ENCODE peak calls at places on chromosomes 4 and X, in seven cellular contexts. S, N, L, C, V, M and U are unnamed samples.

GRCh38 chr4:81040175-81040659 is 9.7 kb downstream of the BMP3 start:
- DNase-seq in S (peak; percentile 13), M (no peak), L (peak; percentile 34), N (no peak), V (peak; percentile 7), C (no peak), U (no peak)

GRCh38 chrX:7225338-7225737 is 77.4 kb upstream of the PUDP start:
- DNase-seq in S (peak; percentile 21), C (no peak), V (no peak), L (no peak), M (no peak), N (no peak), U (peak; percentile 55)

GRCh38 chrX:119672252-119672825 is 20.6 kb downstream of the SEPTIN6 start:
- DNase-seq in M (no peak), C (no peak), S (peak; percentile 60), N (no peak), L (no peak), V (peak; percentile 32), U (peak; percentile 28)

GRCh38 chr4:147550626-147551250 is 66.5 kb upstream of the TMEM184C start:
- DNase-seq in C (no peak), M (no peak), N (no peak), L (no peak), V (no peak), S (peak; percentile 24), U (no peak)

GRCh38 chr4:156677136-156677535 is 294.5 kb downstream of the PDGFC start:
- DNase-seq in L (peak; percentile 70), S (peak; percentile 49), V (no peak), M (no peak), C (no peak), N (no peak), U (no peak)

GRCh38 chrX:110418857-110419249 is 60.2 kb downstream of the RTL9 start:
- DNase-seq in V (no peak), S (no peak), N (no peak), M (no peak), C (no peak), L (no peak), U (no peak)

GRCh38 chr4:106065018-106065417 is 169.7 kb downstream of the NPNT start:
- DNase-seq in C (no peak), V (no peak), S (no peak), N (no peak), M (no peak), L (no peak), U (no peak)

GRCh38 chr4:165569031-165569430 is 190.2 kb downstream of the CPE start:
- DNase-seq in L (no peak), C (no peak), N (no peak), V (no peak), M (no peak), S (no peak), U (no peak)

GRCh38 chr4:128596844-128597243 is 212.7 kb upstream of the JADE1 start:
- DNase-seq in S (no peak), L (no peak), N (no peak), M (no peak), C (no peak), V (no peak), U (no peak)

GRCh38 chr4:108834167-108834566 is 71.3 kb upstream of the ETNPPL start:
- DNase-seq in C (no peak), V (no peak), N (no peak), M (no peak), S (no peak), L (no peak), U (no peak)

GRCh38 chrX:23776363-23776762 is 6.6 kb upstream of the SAT1 start:
- DNase-seq in L (no peak), V (no peak), N (no peak), S (no peak), C (no peak), M (no peak), U (no peak)

GRCh38 chrX:47264507-47265173 is 31.8 kb downstream of the USP11 start:
- DNase-seq in C (no peak), L (no peak), N (no peak), M (no peak), V (no peak), S (peak; percentile 59), U (no peak)

GRCh38 chr4:1371151-1371830 is 24.3 kb downstream of the UVSSA start:
- DNase-seq in C (peak; percentile 2), S (no peak), V (no peak), M (no peak), N (no peak), L (no peak), U (no peak)

GRCh38 chr4:94338681-94339351 is 3.8 kb downstream of the HPGDS start:
- DNase-seq in L (no peak), V (no peak), S (no peak), N (no peak), M (no peak), C (no peak), U (no peak)

GRCh38 chr4:91111556-91111955 is 984.4 kb downstream of the CCSER1 start:
- DNase-seq in V (no peak), C (no peak), M (no peak), L (no peak), S (no peak), N (no peak), U (no peak)

GRCh38 chr4:8528713-8529112 is 51.5 kb upstream of the GPR78 start:
- DNase-seq in V (no peak), M (no peak), S (no peak), N (no peak), C (no peak), L (no peak), U (no peak)

GRCh38 chr4:185395255-185395955 is at the start of gene LRP2BP:
- DNase-seq in L (no peak), V (peak; percentile 26), S (peak; percentile 26), N (no peak), C (no peak), M (no peak), U (peak; percentile 27)

GRCh38 chr4:15656038-15656470 is 897 bp upstream of the FBXL5 start:
- DNase-seq in S (no peak), C (no peak), N (no peak), V (peak; percentile 74), L (peak; percentile 72), M (no peak), U (no peak)

GRCh38 chr4:56654238-56654632 is 26.9 kb downstream of the HOPX start:
- DNase-seq in C (no peak), L (no peak), S (peak; percentile 21), M (no peak), V (peak; percentile 10), N (peak; percentile 53), U (no peak)

GRCh38 chrX:76428243-76429130 is 977 bp downstream of the MAGEE1 start:
- DNase-seq in S (no peak), V (no peak), N (peak; percentile 39), M (peak; percentile 57), C (peak; percentile 22), L (peak; percentile 11), U (no peak)

GRCh38 chrX:142251665-142252064 is 46.6 kb upstream of the MAGEC2 start:
- DNase-seq in N (no peak), S (no peak), L (no peak), V (no peak), M (no peak), C (no peak), U (no peak)

GRCh38 chr4:142705820-142706219 is 140.3 kb downstream of the INPP4B start:
- DNase-seq in C (no peak), M (no peak), S (no peak), L (no peak), V (no peak), N (no peak), U (no peak)

GRCh38 chr4:61359301-61359700 is 159.2 kb downstream of the ADGRL3 start:
- DNase-seq in L (peak; percentile 67), V (no peak), M (no peak), N (no peak), S (no peak), C (no peak), U (no peak)

GRCh38 chr4:13815231-13815630 is 187.7 kb upstream of the BOD1L1 start:
- DNase-seq in M (no peak), C (no peak), N (no peak), S (peak; percentile 1), L (no peak), V (no peak), U (no peak)

GRCh38 chr4:7124643-7125442 is 57.0 kb upstream of the GRPEL1 start:
- DNase-seq in C (peak; percentile 70), M (no peak), S (no peak), V (no peak), L (peak; percentile 48), N (peak; percentile 74), U (no peak)

GRCh38 chr4:59608466-59608865 is 1591.7 kb upstream of the ADGRL3 start:
- DNase-seq in M (no peak), L (no peak), V (no peak), C (no peak), S (no peak), N (no peak), U (no peak)

GRCh38 chrX:134004038-134004437 is 18.6 kb upstream of the GPC3 start:
- DNase-seq in L (no peak), M (no peak), N (no peak), S (no peak), V (no peak), C (no peak), U (no peak)

GRCh38 chr4:113540859-113541258 is 220.7 kb downstream of the CAMK2D start:
- DNase-seq in V (no peak), N (no peak), S (peak; percentile 79), C (no peak), M (no peak), L (no peak), U (no peak)

GRCh38 chr4:117783716-117784115 is 250.6 kb upstream of the NDST3 start:
- DNase-seq in L (no peak), M (no peak), V (no peak), N (no peak), S (peak; percentile 32), C (no peak), U (no peak)

GRCh38 chr4:147714575-147715401 is 17.1 kb upstream of the ARHGAP10 start:
- DNase-seq in M (no peak), V (no peak), N (no peak), S (peak; percentile 65), L (peak; percentile 53), C (no peak), U (no peak)

GRCh38 chr4:161949941-161950725 is 213.7 kb downstream of the FSTL5 start:
- DNase-seq in M (no peak), C (no peak), V (no peak), N (no peak), L (no peak), S (peak; percentile 1), U (no peak)